ENCODE peak calls at places on chromosomes 5 and 9, in six cellular contexts. Z is GM04504; U is activated CD4-positive, alpha-beta T cell treated with anti-CD3 and anti-CD28 coated beads, Interleukin-2, amount 50 U/mL, for 48 hours; M is heart right ventricle; F is HCT116; K is stimulated activated effector memory CD8-positive, alpha-beta T cell treated with anti-CD3 and anti-CD28 coated beads, Interleukin-12 subunit alpha, Interleukin-12 subunit beta, amount 100 ng/mL, for 72 hours. S is an unnamed sample.

GRCh38 chr5:110702300-110702699 is 24.2 kb downstream of the TMEM232 start:
- DNase-seq in Z (no peak), U (no peak), M (no peak), F (no peak), K (no peak), S (no peak)

GRCh38 chr5:123673107-123673506 is 161.1 kb downstream of the CSNK1G3 start:
- DNase-seq in Z (no peak), U (no peak), M (no peak), F (no peak), K (no peak), S (no peak)

GRCh38 chr9:92140074-92140753 is 25.0 kb upstream of the SPTLC1 start:
- DNase-seq in Z (no peak), U (peak), M (peak), F (peak), K (peak), S (peak)

GRCh38 chr9:107141967-107142366 is 141.1 kb upstream of the RAD23B start:
- DNase-seq in Z (no peak), U (no peak), M (no peak), F (peak), K (no peak), S (no peak)

GRCh38 chr5:156655732-156656131 is 194.4 kb upstream of the PPP1R2B start:
- DNase-seq in Z (no peak), U (no peak), M (no peak), F (no peak), K (no peak), S (no peak)

GRCh38 chr5:6510132-6510531 is 61.5 kb downstream of the UBE2QL1 start:
- DNase-seq in Z (no peak), U (no peak), M (no peak), F (no peak), K (no peak), S (no peak)

GRCh38 chr5:54717870-54718269 is 200.3 kb downstream of the SNX18 start:
- DNase-seq in Z (no peak), U (peak), M (no peak), F (no peak), K (no peak), S (no peak)

GRCh38 chr5:71778678-71779276 is 59.7 kb downstream of the CARTPT start:
- DNase-seq in Z (no peak), U (peak), M (no peak), F (peak), K (no peak), S (no peak)

GRCh38 chr5:108747111-108748009 is at the start of gene FER:
- DNase-seq in Z (no peak), U (peak), M (no peak), F (peak), K (peak), S (peak)

GRCh38 chr5:88058625-88059024 is 210.0 kb downstream of the TMEM161B start:
- DNase-seq in Z (no peak), U (no peak), M (no peak), F (no peak), K (no peak), S (no peak)

GRCh38 chr5:157607371-157608161 is 32.0 kb upstream of the ADAM19 start:
- DNase-seq in Z (peak), U (peak), M (no peak), F (peak), K (no peak), S (peak)

GRCh38 chr9:111438576-111439235 is 45.5 kb downstream of the ECPAS start:
- DNase-seq in Z (no peak), U (no peak), M (no peak), F (no peak), K (no peak), S (no peak)

GRCh38 chr5:112614986-112615385 is 122.7 kb upstream of the APC start:
- DNase-seq in Z (no peak), U (no peak), M (no peak), F (no peak), K (no peak), S (no peak)

GRCh38 chr9:20551835-20552234 is 70.5 kb downstream of the MLLT3 start:
- DNase-seq in Z (no peak), U (peak), M (no peak), F (no peak), K (no peak), S (peak)

GRCh38 chr9:133731876-133732321 is 6.3 kb downstream of the SARDH start:
- DNase-seq in Z (peak), U (no peak), M (no peak), F (peak), K (no peak), S (no peak)

GRCh38 chr5:141780952-141781730 is 97.1 kb downstream of the PCDH1 start:
- DNase-seq in Z (no peak), U (no peak), M (no peak), F (no peak), K (no peak), S (no peak)

GRCh38 chr5:17241635-17242034 is 24.2 kb downstream of the BASP1 start:
- DNase-seq in Z (no peak), U (no peak), M (no peak), F (no peak), K (no peak), S (no peak)

GRCh38 chr5:143898381-143898780 is 86.4 kb downstream of the HMHB1 start:
- DNase-seq in Z (no peak), U (no peak), M (no peak), F (no peak), K (no peak), S (no peak)

GRCh38 chr5:67037171-67037570 is 159.4 kb downstream of the CD180 start:
- DNase-seq in Z (no peak), U (no peak), M (no peak), F (no peak), K (no peak), S (no peak)

GRCh38 chr5:173764321-173765029 is 123.7 kb upstream of the CPEB4 start:
- DNase-seq in Z (peak), U (no peak), M (peak), F (peak), K (no peak), S (no peak)

GRCh38 chr5:9196403-9197224 is 349.3 kb downstream of the SEMA5A start:
- DNase-seq in Z (no peak), U (no peak), M (no peak), F (no peak), K (no peak), S (no peak)

GRCh38 chr5:115457985-115458384 is 86.6 kb downstream of the FEM1C start:
- DNase-seq in Z (no peak), U (no peak), M (no peak), F (no peak), K (no peak), S (no peak)

GRCh38 chr5:52269395-52269794 is 518.3 kb upstream of the ITGA1 start:
- DNase-seq in Z (no peak), U (no peak), M (no peak), F (no peak), K (no peak), S (no peak)

GRCh38 chr5:79831381-79831780 is 141.7 kb downstream of the CMYA5 start:
- DNase-seq in Z (no peak), U (no peak), M (no peak), F (no peak), K (no peak), S (no peak)

GRCh38 chr9:105694848-105695581 is 674 bp downstream of the TMEM38B start:
- DNase-seq in Z (peak), U (peak), M (peak), F (no peak), K (peak), S (peak)

GRCh38 chr5:82497242-82497641 is 219.1 kb upstream of the RPS23 start:
- DNase-seq in Z (no peak), U (no peak), M (no peak), F (no peak), K (no peak), S (no peak)

GRCh38 chr5:56447232-56447631 is 214.1 kb upstream of the ANKRD55 start:
- DNase-seq in Z (no peak), U (no peak), M (no peak), F (no peak), K (no peak), S (no peak)

GRCh38 chr5:149831492-149831891 is 101.4 kb downstream of the PPARGC1B start:
- DNase-seq in Z (no peak), U (peak), M (no peak), F (no peak), K (peak), S (peak)

GRCh38 chr5:150781706-150782614 is 3.4 kb downstream of the SMIM3 start:
- DNase-seq in Z (peak), U (no peak), M (peak), F (no peak), K (no peak), S (no peak)